ENCODE peak calls at places on chromosomes 13 and 19, in seven cellular contexts. A is HCEC 1CT, Q is breast epithelium, U is sciatic nerve, W is COR-L47, R is lower lobe of right lung, O is amygdala. J is an unnamed sample.

GRCh38 chr13:99231726-99232125 is 26.5 kb downstream of the GPR18 start:
- DNase-seq in W (no peak), U (no peak), R (no peak), O (no peak), A (no peak), Q (no peak), J (peak; percentile 24)

GRCh38 chr13:76778906-76779305 is 107.3 kb downstream of the KCTD12 start:
- DNase-seq in R (no peak), A (no peak), O (no peak), U (no peak), Q (no peak), W (no peak), J (no peak)

GRCh38 chr19:9324584-9324962 is 594 bp downstream of the ZNF559 start:
- DNase-seq in A (no peak), W (no peak), R (no peak), U (no peak), O (no peak), Q (no peak), J (no peak)

GRCh38 chr19:45020071-45020470 is 18.8 kb upstream of the CLASRP start:
- DNase-seq in R (no peak), O (no peak), W (no peak), A (no peak), Q (no peak), U (no peak), J (no peak)

GRCh38 chr19:45768644-45769053 is 403 bp downstream of the SIX5 start:
- DNase-seq in A (peak; percentile 55), R (peak; percentile 59), U (no peak), O (no peak), W (no peak), Q (no peak), J (peak; percentile 45)

GRCh38 chr19:3720533-3720917 is 12.3 kb downstream of the TJP3 start:
- DNase-seq in O (no peak), W (no peak), U (no peak), R (no peak), A (no peak), Q (no peak), J (no peak)

GRCh38 chr19:38837656-38838121 is 6.1 kb upstream of the ECH1 start:
- DNase-seq in R (no peak), A (no peak), O (no peak), Q (no peak), W (no peak), U (no peak), J (no peak)

GRCh38 chr13:44818428-44818827 is 170.8 kb downstream of the NUFIP1 start:
- DNase-seq in O (no peak), W (peak; percentile 36), U (no peak), A (peak; percentile 20), R (no peak), Q (no peak), J (no peak)

GRCh38 chr13:97018029-97018819 is 23.9 kb upstream of the OXGR1 start:
- DNase-seq in A (peak; percentile 50), R (no peak), O (no peak), U (no peak), Q (no peak), W (peak; percentile 54), J (peak; percentile 56)

GRCh38 chr19:1284293-1284978 is 1.2 kb upstream of the EFNA2 start:
- DNase-seq in R (no peak), A (no peak), Q (no peak), U (no peak), W (no peak), O (no peak), J (no peak)

GRCh38 chr13:49454388-49455015 is 10.4 kb downstream of the SETDB2 start:
- DNase-seq in R (no peak), Q (no peak), O (no peak), U (no peak), W (no peak), A (peak; percentile 82), J (peak; percentile 12)

GRCh38 chr13:42039457-42039945 is 8.9 kb upstream of the DGKH start:
- DNase-seq in O (no peak), Q (no peak), R (no peak), W (no peak), U (no peak), A (no peak), J (no peak)

GRCh38 chr19:35403116-35403760 is 32.4 kb downstream of the GPR42 start:
- DNase-seq in R (no peak), O (no peak), A (no peak), W (no peak), U (no peak), Q (no peak), J (no peak)

GRCh38 chr13:98181106-98181815 is 4.2 kb upstream of the RNF113B start:
- DNase-seq in W (no peak), A (no peak), Q (no peak), U (no peak), O (no peak), R (no peak), J (no peak)

GRCh38 chr13:38398810-38399493 is 49.3 kb downstream of the UFM1 start:
- DNase-seq in Q (no peak), A (peak; percentile 97), W (no peak), O (no peak), R (no peak), U (no peak), J (peak; percentile 92)

GRCh38 chr19:8239528-8240273 is 30.5 kb downstream of the CERS4 start:
- DNase-seq in A (no peak), U (no peak), O (no peak), R (no peak), Q (no peak), W (no peak), J (no peak)

GRCh38 chr13:39051157-39051556 is 12.9 kb downstream of the NHLRC3 start:
- DNase-seq in W (peak; percentile 59), O (no peak), A (peak; percentile 53), Q (no peak), U (no peak), R (no peak), J (peak; percentile 48)

GRCh38 chr19:50889638-50890037 is 16.4 kb downstream of the KLK2 start:
- DNase-seq in U (no peak), R (no peak), Q (no peak), A (no peak), O (no peak), W (no peak), J (no peak)

GRCh38 chr19:4027146-4027545 is 19.6 kb downstream of the PIAS4 start:
- DNase-seq in A (no peak), W (no peak), U (no peak), Q (no peak), O (no peak), R (no peak), J (no peak)

GRCh38 chr19:21022996-21023395 is 2.5 kb downstream of the ZNF430 start:
- DNase-seq in A (peak; percentile 71), O (no peak), W (no peak), U (no peak), R (no peak), Q (no peak), J (peak; percentile 78)

GRCh38 chr13:102089177-102089576 is 312.7 kb downstream of the FGF14 start:
- DNase-seq in U (no peak), R (no peak), A (no peak), W (no peak), Q (no peak), O (no peak), J (no peak)

GRCh38 chr13:73216381-73216831 is 157.6 kb downstream of the KLF5 start:
- DNase-seq in W (no peak), O (no peak), A (no peak), R (no peak), Q (no peak), U (no peak), J (no peak)

GRCh38 chr19:30112171-30112570 is 170.1 kb downstream of the URI1 start:
- DNase-seq in Q (no peak), W (no peak), A (no peak), U (no peak), O (no peak), R (no peak), J (no peak)

GRCh38 chr13:73984949-73985691 is 149.1 kb downstream of the KLF12 start:
- DNase-seq in Q (no peak), O (no peak), R (no peak), U (no peak), A (no peak), W (no peak), J (no peak)

GRCh38 chr13:23824355-23824754 is 64.8 kb downstream of the MIPEP start:
- DNase-seq in U (no peak), R (no peak), Q (no peak), O (no peak), W (no peak), A (no peak), J (no peak)

GRCh38 chr19:49690656-49691242 is at the start of gene CPT1C:
- DNase-seq in U (peak; percentile 85), W (peak; percentile 87), A (peak; percentile 77), O (peak; percentile 86), Q (peak; percentile 83), R (peak; percentile 73), J (peak; percentile 58)

GRCh38 chr13:113860051-113860471 is 3.8 kb downstream of the GAS6 start:
- DNase-seq in W (no peak), A (no peak), O (no peak), U (no peak), R (no peak), Q (peak; percentile 39), J (no peak)

GRCh38 chr13:110438776-110439175 is 122.7 kb downstream of the RAB20 start:
- DNase-seq in R (no peak), Q (no peak), U (no peak), A (no peak), W (no peak), O (no peak), J (no peak)

GRCh38 chr19:752652-753517 is 2.0 kb downstream of the MISP start:
- DNase-seq in W (peak; percentile 46), U (peak; percentile 77), Q (peak; percentile 71), R (peak; percentile 87), A (peak; percentile 87), O (no peak), J (peak; percentile 97)

GRCh38 chr19:4911786-4912672 is 2.7 kb downstream of the UHRF1 start:
- DNase-seq in A (peak; percentile 100), Q (no peak), O (peak; percentile 27), U (peak; percentile 76), W (peak; percentile 56), R (peak; percentile 60), J (peak; percentile 100)

GRCh38 chr19:19619121-19619848 is 798 bp upstream of the PBX4 start:
- DNase-seq in R (peak; percentile 46), Q (no peak), U (no peak), A (no peak), W (no peak), O (no peak), J (no peak)

GRCh38 chr19:40523322-40524047 is 53.2 kb upstream of the SHKBP1 start:
- DNase-seq in Q (no peak), O (no peak), R (peak; percentile 73), W (peak; percentile 47), U (no peak), A (peak; percentile 35), J (peak; percentile 49)

GRCh38 chr13:98141938-98142426 is 912 bp upstream of the FARP1 start:
- DNase-seq in A (no peak), Q (no peak), R (peak; percentile 58), W (no peak), O (no peak), U (peak; percentile 65), J (no peak)

J was measured in LHCN-M2.